ENCODE peak calls at places on chromosome 14, in five cellular contexts. D is NCI-H748 treated with DMSO at 0.1 percent for 48 hours, L is B cell, C is AG08395, O is KBM-7. I is an unnamed sample.

GRCh38 chr14:65019944-65020566 is 33.4 kb downstream of the FNTB start:
- DNase-seq in C (peak), L (no peak), D (peak), O (peak), I (peak)

GRCh38 chr14:89672636-89673279 is 255.7 kb upstream of the FOXN3 start:
- DNase-seq in D (no peak), L (no peak), O (peak), C (no peak), I (peak)

GRCh38 chr14:33682746-33683145 is 268.1 kb downstream of the EGLN3 start:
- DNase-seq in D (no peak), L (no peak), O (no peak), C (peak), I (peak)

GRCh38 chr14:27929823-27930347 is 836.7 kb upstream of the FOXG1 start:
- DNase-seq in L (no peak), O (no peak), C (no peak), D (no peak), I (no peak)

GRCh38 chr14:74401504-74402241 is 24.3 kb downstream of the SYNDIG1L start:
- DNase-seq in O (peak), D (no peak), L (peak), C (no peak), I (peak)

GRCh38 chr14:37253905-37254304 is 56.2 kb downstream of the MIPOL1 start:
- DNase-seq in D (peak), C (peak), L (no peak), O (no peak), I (no peak)

GRCh38 chr14:99562848-99563748 is 40.9 kb downstream of the CCDC85C start:
- DNase-seq in L (no peak), C (peak), D (peak), O (no peak), I (peak)

GRCh38 chr14:77051101-77051500 is 22.6 kb upstream of the IRF2BPL start:
- DNase-seq in O (no peak), D (no peak), C (no peak), L (no peak), I (no peak)

GRCh38 chr14:95222870-95223398 is 65.6 kb upstream of the DICER1 start:
- DNase-seq in O (no peak), D (no peak), C (no peak), L (no peak), I (no peak)

GRCh38 chr14:71414631-71415403 is 507.6 kb downstream of the PCNX1 start:
- DNase-seq in C (no peak), O (no peak), L (no peak), D (no peak), I (no peak)

GRCh38 chr14:94770815-94771190 is 890 bp upstream of the GSC start:
- DNase-seq in O (no peak), C (no peak), D (no peak), L (no peak), I (no peak)

GRCh38 chr14:67335781-67336180 is 23.8 kb downstream of the ATP6V1D start:
- DNase-seq in O (peak), L (no peak), D (no peak), C (no peak), I (no peak)

GRCh38 chr14:105091335-105092123 is 26.3 kb upstream of the GPR132 start:
- DNase-seq in D (no peak), L (no peak), C (peak), O (no peak), I (no peak)

GRCh38 chr14:105685003-105685402 is 158.6 kb downstream of the TMEM121 start:
- DNase-seq in D (no peak), L (no peak), C (no peak), O (no peak), I (no peak)

GRCh38 chr14:51182166-51182565 is 57.9 kb upstream of the TMX1 start:
- DNase-seq in D (no peak), O (no peak), C (peak), L (no peak), I (no peak)

GRCh38 chr14:44616204-44616603 is 109.1 kb upstream of the FSCB start:
- DNase-seq in L (no peak), D (no peak), C (no peak), O (no peak), I (no peak)

GRCh38 chr14:105389534-105389933 is 8.8 kb upstream of the TEX22 start:
- DNase-seq in D (no peak), O (no peak), L (no peak), C (no peak), I (no peak)

GRCh38 chr14:36455241-36455627 is 64.8 kb downstream of the NKX2-1 start:
- DNase-seq in C (no peak), O (no peak), L (no peak), D (no peak), I (no peak)

GRCh38 chr14:22428681-22429315 is 160.2 kb downstream of the DAD1 start:
- DNase-seq in D (no peak), C (peak), L (no peak), O (peak), I (no peak)

GRCh38 chr14:69079188-69079742 is 73.7 kb downstream of the DCAF5 start:
- DNase-seq in D (no peak), C (peak), O (no peak), L (no peak), I (no peak)

GRCh38 chr14:69878251-69878650 is 965 bp upstream of the SMOC1 start:
- DNase-seq in O (no peak), L (no peak), C (no peak), D (no peak), I (no peak)

GRCh38 chr14:60684203-60684602 is 34.9 kb upstream of the SIX1 start:
- DNase-seq in C (no peak), O (no peak), L (no peak), D (no peak), I (no peak)

GRCh38 chr14:69501362-69501964 is 16.9 kb downstream of the PLEKHD1 start:
- DNase-seq in C (no peak), O (no peak), D (no peak), L (peak), I (no peak)

GRCh38 chr14:22598099-22598895 is at the start of gene ABHD4:
- DNase-seq in C (peak), L (peak), O (peak), D (no peak), I (peak)

GRCh38 chr14:58862421-58862820 is 224.7 kb downstream of the DACT1 start:
- DNase-seq in D (no peak), O (no peak), L (no peak), C (no peak), I (no peak)

GRCh38 chr14:100788517-100789365 is 37.2 kb upstream of the MEG3 start:
- DNase-seq in D (no peak), L (no peak), C (no peak), O (peak), I (no peak)

GRCh38 chr14:22554706-22555572 is 34.1 kb downstream of the DAD1 start:
- DNase-seq in O (no peak), C (no peak), L (no peak), D (no peak), I (no peak)